ENCODE peak calls at places on chromosomes 6 and 20, in five cellular contexts. O is fibroblast of lung, T is neural progenitor cell, P is psoas muscle, R is body of pancreas. D is an unnamed sample.

GRCh38 chr6:101956961-101957360 is 563.5 kb downstream of the GRIK2 start:
- DNase-seq in R (no peak), T (no peak), O (peak; percentile 58), P (no peak), D (no peak)

GRCh38 chr20:24328901-24329300 is 140.5 kb upstream of the SYNDIG1 start:
- DNase-seq in P (no peak), R (no peak), T (no peak), O (peak; percentile 21), D (no peak)

GRCh38 chr20:43914697-43915208 is at the start of gene TOX2:
- DNase-seq in R (peak; percentile 22), T (peak; percentile 83), O (peak; percentile 56), P (peak; percentile 39), D (peak; percentile 57)

GRCh38 chr20:13286600-13286999 is 65.5 kb downstream of the ISM1 start:
- DNase-seq in O (no peak), P (no peak), T (no peak), R (peak; percentile 63), D (peak; percentile 74)

GRCh38 chr6:55319961-55320690 is 7.1 kb upstream of the GFRAL start:
- DNase-seq in T (no peak), O (no peak), P (no peak), R (no peak), D (no peak)

GRCh38 chr20:46232575-46232974 is 75.7 kb downstream of the CDH22 start:
- DNase-seq in T (no peak), P (no peak), O (no peak), R (no peak), D (no peak)

GRCh38 chr20:90651-91050 is 3.2 kb downstream of the DEFB125 start:
- DNase-seq in P (no peak), O (no peak), R (no peak), T (no peak), D (no peak)

GRCh38 chr20:11484479-11484878 is 433.2 kb upstream of the BTBD3 start:
- DNase-seq in O (no peak), T (no peak), P (no peak), R (no peak), D (no peak)

GRCh38 chr6:42404494-42404893 is 47.2 kb downstream of the TRERF1 start:
- DNase-seq in T (peak; percentile 40), R (no peak), P (peak; percentile 27), O (peak; percentile 76), D (no peak)

GRCh38 chr20:64106981-64107735 is at the start of gene NPBWR2:
- DNase-seq in O (no peak), R (peak; percentile 4), T (peak; percentile 45), P (peak; percentile 8), D (peak; percentile 39)

GRCh38 chr20:19120569-19120968 is 91.9 kb upstream of the SLC24A3 start:
- DNase-seq in P (no peak), R (no peak), O (no peak), T (no peak), D (no peak)

DNA sequence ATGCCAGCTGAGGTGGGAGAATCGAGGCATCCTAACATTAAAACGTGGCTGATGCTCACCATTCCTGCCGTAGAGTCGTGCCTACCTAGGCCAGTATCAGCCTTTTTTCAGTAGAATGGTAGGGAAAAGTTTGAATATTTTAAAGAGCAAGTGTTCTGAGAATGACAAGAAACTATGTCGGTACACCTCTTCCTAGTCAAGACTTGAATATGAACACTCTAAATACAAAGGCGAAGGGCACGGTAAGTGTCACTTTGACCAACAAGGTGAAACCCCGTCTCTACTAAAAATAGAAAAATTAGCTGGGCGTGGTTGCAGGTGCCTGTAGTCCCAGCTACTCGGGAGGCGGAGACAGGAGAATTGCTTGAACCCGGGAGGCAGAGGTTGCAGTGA is 1.0 kb downstream of the GINM1 start:
- DNase-seq in P (no peak), O (no peak), R (no peak), T (no peak), D (no peak)
- H3K4me3 ChIP-seq in P (peak overlapping the region; percentile 97), O (peak overlapping the region; percentile 95), R (peak overlapping the region; percentile 91), T (peak overlapping the region; percentile 95), D (peak overlapping the region; percentile 95)

GRCh38 chr6:14040042-14040441 is 77.5 kb upstream of the CD83 start:
- DNase-seq in P (no peak), T (no peak), O (no peak), R (no peak), D (no peak)
- TF ChIP-seq CTCF in P (no peak), T (peak; percentile 36), O (no peak), R (no peak), D (no peak)

GRCh38 chr20:34532751-34533150 is 16.5 kb downstream of the DYNLRB1 start:
- DNase-seq in R (no peak), T (no peak), O (no peak), P (no peak), D (no peak)

GRCh38 chr20:34531608-34532265 is 15.5 kb downstream of the DYNLRB1 start:
- DNase-seq in T (no peak), O (no peak), R (no peak), P (no peak), D (no peak)

GRCh38 chr20:34534391-34535165 is 18.4 kb downstream of the DYNLRB1 start:
- DNase-seq in R (no peak), P (no peak), O (no peak), T (no peak), D (no peak)

GRCh38 chr20:34530342-34530741 is 14.1 kb downstream of the DYNLRB1 start:
- DNase-seq in O (no peak), R (no peak), P (no peak), T (no peak), D (no peak)

DNA sequence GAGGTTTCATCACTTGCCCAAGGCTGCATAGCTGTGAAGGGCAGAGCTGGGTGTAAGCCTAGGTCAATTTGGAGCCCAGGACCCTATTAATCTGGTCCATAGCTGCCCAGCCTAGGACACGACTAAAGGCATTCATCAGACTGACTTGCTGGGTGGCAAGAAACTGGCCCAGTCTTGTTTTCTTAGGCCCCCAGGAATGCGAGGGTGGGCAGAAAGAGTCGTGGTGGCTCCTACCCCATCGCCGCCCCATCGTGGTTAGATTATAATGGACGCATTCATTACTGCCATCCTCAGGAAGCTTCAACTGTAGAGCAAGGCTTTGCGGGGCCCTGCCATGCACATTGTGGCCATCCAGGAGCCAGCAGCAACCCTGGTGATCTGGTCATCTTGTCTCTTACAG is 16.1 kb downstream of the DYNLRB1 start:
- DNase-seq in T (no peak), R (no peak), O (no peak), P (no peak), D (no peak)
- H3K27ac ChIP-seq in T (no peak overlapping the region), R (no peak overlapping the region), O (no peak overlapping the region), P (no peak overlapping the region), D (no peak overlapping the region)

GRCh38 chr6:29504961-29505360 is 17.2 kb upstream of the MAS1L start:
- DNase-seq in T (no peak), O (no peak), R (peak; percentile 67), P (no peak), D (no peak)

GRCh38 chr6:29500594-29500993 is 12.8 kb upstream of the MAS1L start:
- DNase-seq in T (no peak), O (no peak), P (no peak), R (no peak), D (no peak)

GRCh38 chr6:29501106-29501505 is 13.3 kb upstream of the MAS1L start:
- DNase-seq in T (no peak), P (no peak), O (no peak), R (no peak), D (no peak)

GRCh38 chr6:29502181-29502580 is 14.4 kb upstream of the MAS1L start:
- DNase-seq in R (no peak), T (no peak), O (no peak), P (no peak), D (no peak)

DNA sequence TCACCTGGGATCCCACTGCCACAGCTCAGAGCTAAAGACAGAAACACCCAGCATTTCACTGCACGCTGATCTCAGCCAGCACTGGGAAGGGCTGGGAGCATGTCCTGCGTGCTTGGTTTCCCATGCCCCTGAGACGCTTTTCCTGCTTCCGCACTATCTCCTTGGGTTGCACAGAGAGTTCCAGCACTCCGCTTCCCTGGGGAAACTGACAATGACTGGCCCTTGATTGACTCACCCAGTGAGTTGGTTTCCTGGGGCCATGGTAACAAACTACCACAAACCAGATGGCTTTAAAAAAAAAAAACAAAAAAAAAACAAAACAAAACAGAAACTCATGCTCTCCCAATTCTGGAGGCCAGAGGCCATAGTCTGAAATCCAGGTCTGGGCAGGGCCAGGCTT is 14.8 kb upstream of the MAS1L start:
- DNase-seq in P (no peak), T (no peak), R (no peak), O (no peak), D (no peak)
- H3K4me3 ChIP-seq in P (no peak overlapping the region), T (no peak overlapping the region), R (no peak overlapping the region), O (no peak overlapping the region), D (no peak overlapping the region)

GRCh38 chr6:2697291-2697690 is 53.4 kb downstream of the MYLK4 start:
- DNase-seq in P (no peak), R (no peak), O (no peak), T (no peak), D (no peak)
- TF ChIP-seq CTCF in P (no peak), R (no peak), O (no peak), T (peak; percentile 15), D (no peak)

GRCh38 chr6:6697620-6698019 is 109.1 kb downstream of the LY86 start:
- DNase-seq in O (no peak), P (no peak), R (no peak), T (peak; percentile 53), D (no peak)
- H3K27ac ChIP-seq in O (no peak overlapping the region), P (no peak overlapping the region), R (no peak overlapping the region), T (no peak overlapping the region), D (peak overlapping the region; percentile 85)

GRCh38 chr20:54618412-54618811 is 143.0 kb downstream of the DOK5 start:
- DNase-seq in P (no peak), R (no peak), O (no peak), T (no peak), D (no peak)
- H3K4me3 ChIP-seq in P (no peak overlapping the region), R (no peak overlapping the region), O (no peak overlapping the region), T (no peak overlapping the region), D (no peak overlapping the region)

GRCh38 chr6:99216959-99217358 is 132.5 kb downstream of the FAXC start:
- DNase-seq in O (no peak), P (no peak), T (no peak), R (no peak), D (no peak)

GRCh38 chr6:99225172-99225571 is 124.3 kb downstream of the FAXC start:
- DNase-seq in O (no peak), R (no peak), T (no peak), P (no peak), D (no peak)

DNA sequence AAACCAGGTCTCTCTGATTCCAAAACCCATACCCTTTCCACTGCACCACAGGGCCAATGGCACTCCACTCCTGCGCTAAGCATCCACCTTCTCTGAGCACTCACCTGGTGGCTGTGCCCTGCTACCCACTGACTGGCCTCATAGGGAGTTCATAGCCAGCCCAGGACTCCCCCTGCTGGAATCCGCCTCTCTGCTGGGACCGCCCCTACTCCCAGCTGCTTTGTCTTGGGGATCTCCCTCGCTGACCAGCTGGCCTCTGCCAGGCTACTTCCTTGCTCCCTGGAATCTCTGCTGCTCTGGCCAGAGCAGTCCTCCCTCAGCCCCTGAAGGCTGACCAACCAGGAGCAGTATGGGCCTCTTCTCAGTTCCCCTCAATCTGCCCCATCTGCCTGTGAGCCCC is 129.7 kb downstream of the FAXC start:
- DNase-seq in R (peak; percentile 19), P (no peak), T (peak; percentile 76), O (no peak), D (no peak)
- TF ChIP-seq CTCF in R (no peak), P (no peak), T (peak; percentile 50), O (no peak), D (no peak)

D was measured in lower lobe of right lung.